ENCODE peak calls at places on chromosomes 5 and 9, in six cellular contexts. F is GM12891, W is HepG2, A is GM12878, B is K562, T is H1. Y is an unnamed sample.

GRCh38 chr5:122846051-122846567 is 696 bp downstream of the SNX24 start:
- DNase-seq in T (no peak), A (no peak), W (peak; percentile 84), B (no peak), F (no peak), Y (no peak)

GRCh38 chr9:71762900-71763653 is 5.2 kb downstream of the CEMIP2 start:
- DNase-seq in W (peak; percentile 82), T (no peak), A (no peak), B (no peak), F (no peak), Y (no peak)

GRCh38 chr5:154242964-154243376 is 52.4 kb downstream of the GALNT10 start:
- DNase-seq in T (no peak), W (no peak), B (no peak), F (no peak), A (peak; percentile 56), Y (no peak)

GRCh38 chr9:117413346-117414219 is 1.3 kb downstream of the ASTN2 start:
- DNase-seq in A (no peak), F (peak; percentile 26), T (no peak), B (no peak), W (no peak), Y (peak; percentile 17)

GRCh38 chr5:156124713-156125112 is 202.3 kb upstream of the SGCD start:
- DNase-seq in B (no peak), F (no peak), T (no peak), W (no peak), A (no peak), Y (no peak)

GRCh38 chr9:133210202-133210532 is 1.1 kb upstream of the OBP2B start:
- DNase-seq in T (no peak), F (no peak), B (no peak), A (no peak), W (peak; percentile 11), Y (no peak)

GRCh38 chr9:36336511-36336910 is 63.6 kb downstream of the RNF38 start:
- DNase-seq in T (no peak), W (no peak), F (no peak), A (no peak), B (no peak), Y (no peak)

GRCh38 chr5:107669543-107670027 is 1.2 kb downstream of the EFNA5 start:
- DNase-seq in W (no peak), F (no peak), T (no peak), B (no peak), A (no peak), Y (peak; percentile 1)

GRCh38 chr5:142320851-142321560 is 3.8 kb downstream of the SPRY4 start:
- DNase-seq in A (no peak), T (no peak), B (peak; percentile 63), F (no peak), W (no peak), Y (no peak)

GRCh38 chr5:174311531-174312269 is 266.2 kb downstream of the NSG2 start:
- DNase-seq in W (peak; percentile 10), A (no peak), F (peak; percentile 90), B (peak; percentile 65), T (no peak), Y (peak; percentile 82)

GRCh38 chr9:73411494-73411893 is 259.8 kb downstream of the ANXA1 start:
- DNase-seq in W (no peak), B (peak; percentile 43), A (no peak), F (no peak), T (no peak), Y (no peak)

GRCh38 chr5:90792725-90793124 is 234.1 kb downstream of the ADGRV1 start:
- DNase-seq in A (no peak), W (no peak), B (no peak), T (no peak), F (no peak), Y (no peak)

GRCh38 chr9:131237931-131238401 is 38.3 kb downstream of the FAM78A start:
- DNase-seq in T (no peak), W (no peak), A (peak; percentile 76), F (peak; percentile 64), B (peak; percentile 58), Y (peak; percentile 77)

GRCh38 chr5:103510851-103511553 is 51.6 kb downstream of the NUDT12 start:
- DNase-seq in F (no peak), W (peak; percentile 60), A (no peak), T (no peak), B (no peak), Y (no peak)

GRCh38 chr5:129960831-129961230 is 56.6 kb downstream of the CHSY3 start:
- DNase-seq in F (no peak), W (no peak), B (no peak), A (no peak), T (no peak), Y (no peak)

GRCh38 chr9:89564257-89564878 is 40.4 kb upstream of the GADD45G start:
- DNase-seq in W (peak; percentile 50), F (peak; percentile 47), B (peak; percentile 21), T (peak; percentile 46), A (no peak), Y (peak; percentile 46)

GRCh38 chr5:137086289-137086838 is 412.8 kb downstream of the SPOCK1 start:
- DNase-seq in B (no peak), W (no peak), T (no peak), A (no peak), F (no peak), Y (no peak)
- TF ChIP-seq POLR2A in B (no peak), W (no peak), T (no peak), A (no peak), F (no peak), Y (no peak)

GRCh38 chr5:29939988-29940387 is 1253.5 kb upstream of the CDH6 start:
- DNase-seq in W (no peak), A (no peak), B (no peak), T (no peak), F (no peak), Y (no peak)
- TF ChIP-seq POLR2AphosphoS5 in W (no peak), A (no peak), B (no peak), T (no peak), F (no peak), Y (no peak)

DNA sequence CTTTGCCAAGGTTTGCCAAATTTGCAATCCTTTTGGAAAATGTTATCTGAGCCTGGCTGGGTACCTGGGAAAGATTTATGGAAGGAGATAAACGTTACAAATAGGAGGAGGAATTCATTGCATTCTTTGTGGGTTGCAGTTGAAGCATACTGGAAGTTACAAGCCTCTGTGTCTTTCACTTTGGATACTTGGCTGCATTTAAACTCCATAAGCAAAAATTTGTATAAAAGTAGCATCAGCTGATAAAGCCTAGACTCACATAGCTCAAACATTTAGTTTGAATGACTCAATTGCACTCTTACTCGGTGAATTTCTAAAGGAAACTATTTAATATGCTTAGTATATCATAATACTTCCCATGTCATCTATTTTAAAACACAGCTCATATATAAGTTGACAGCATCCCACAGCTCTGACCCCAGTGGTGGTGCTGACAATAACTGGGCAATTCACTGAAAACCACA is 596.5 kb upstream of the ZNF608 start:
- DNase-seq in A (no peak), B (no peak), W (no peak), F (no peak), T (no peak), Y (no peak)
- TF ChIP-seq TAF1 in A (no peak), B (no peak), W (no peak), F (no peak), T (no peak), Y (no peak)

DNA sequence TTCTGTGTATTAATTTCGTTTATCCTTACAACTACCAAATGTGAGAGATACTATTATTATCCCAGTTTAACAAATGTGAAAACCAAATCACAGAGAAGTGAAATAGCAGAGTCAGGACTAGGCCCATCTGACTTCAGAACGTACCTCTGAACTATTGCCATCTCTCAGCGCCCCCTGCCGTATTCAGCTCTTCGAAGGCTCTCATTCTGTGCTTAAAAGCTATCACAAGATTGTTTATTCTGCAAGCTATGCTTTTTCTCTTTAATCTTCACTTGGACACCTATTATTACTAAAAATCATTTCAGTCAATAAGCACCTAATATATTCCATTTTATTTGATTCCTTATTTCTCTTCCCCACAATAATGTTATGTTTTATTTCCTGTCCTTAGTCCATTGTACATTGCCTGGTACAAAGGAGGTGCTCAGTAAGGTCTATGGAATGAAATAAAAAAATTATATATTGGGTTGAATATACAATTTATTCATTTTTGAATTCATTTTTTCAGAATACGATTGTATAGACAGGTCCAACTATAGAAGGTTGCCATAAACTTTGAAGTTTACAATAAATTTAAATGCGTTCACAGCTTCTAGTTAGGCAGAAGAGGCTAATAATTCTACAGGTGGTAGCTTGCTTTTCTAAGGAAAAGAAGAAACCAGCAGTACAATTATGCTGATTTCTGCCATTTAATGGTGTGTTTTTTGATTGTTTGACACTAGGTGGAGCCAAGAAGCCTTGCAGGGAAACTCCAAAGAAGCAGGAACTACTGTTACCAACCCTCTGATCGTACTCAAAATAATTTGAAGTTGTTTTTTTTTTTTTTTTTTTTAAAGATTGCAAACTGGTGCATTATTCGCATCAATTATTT is 202.2 kb upstream of the DMRTA1 start:
- DNase-seq in F (no peak), W (peak; percentile 26), B (no peak), A (no peak), T (no peak), Y (no peak)
- TF ChIP-seq POLR2A in F (no peak), W (no peak), B (no peak), A (no peak), T (no peak), Y (no peak)

GRCh38 chr9:136132500-136133050 is 13.9 kb upstream of the TMEM250 start:
- DNase-seq in W (no peak), F (no peak), A (no peak), B (no peak), T (no peak), Y (no peak)
- TF ChIP-seq POLR2AphosphoS5 in W (no peak), F (no peak), A (no peak), B (no peak), T (no peak), Y (no peak)

DNA sequence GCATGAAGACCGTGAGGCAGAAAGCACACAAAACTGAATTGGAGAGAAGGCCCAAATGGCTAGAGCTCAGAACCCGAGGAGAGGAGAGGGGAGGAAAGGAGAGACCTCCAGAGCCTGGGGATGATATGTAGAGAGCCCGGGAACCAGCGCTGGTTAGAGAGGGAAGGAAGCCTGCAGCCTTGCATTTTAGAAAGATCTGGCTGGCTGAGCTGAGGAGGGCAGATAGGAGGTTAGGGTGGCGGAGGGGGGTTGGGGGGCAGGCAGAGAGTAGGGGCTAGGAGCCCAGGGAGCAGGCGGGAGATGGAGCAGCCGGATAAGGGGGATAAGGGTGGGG is 127.2 kb downstream of the C9orf50 start:
- DNase-seq in A (no peak), W (no peak), T (no peak), F (no peak), B (peak; percentile 21), Y (no peak)
- TF ChIP-seq TAF1 in A (no peak), W (no peak), T (no peak), F (no peak), B (no peak), Y (no peak)

GRCh38 chr5:37517686-37518085 is 138.6 kb downstream of the WDR70 start:
- DNase-seq in B (no peak), W (no peak), A (no peak), T (no peak), F (no peak), Y (no peak)

GRCh38 chr5:37519807-37520206 is 140.7 kb downstream of the WDR70 start:
- DNase-seq in T (no peak), W (no peak), A (no peak), B (no peak), F (no peak), Y (no peak)

GRCh38 chr5:37519304-37519703 is 140.2 kb downstream of the WDR70 start:
- DNase-seq in A (no peak), B (no peak), W (no peak), T (no peak), F (no peak), Y (no peak)

GRCh38 chr5:37520811-37521210 is 141.7 kb downstream of the WDR70 start:
- DNase-seq in B (no peak), A (no peak), W (peak; percentile 2), F (no peak), T (no peak), Y (no peak)

GRCh38 chr5:37514946-37515345 is 135.8 kb downstream of the WDR70 start:
- DNase-seq in F (no peak), B (no peak), T (no peak), A (no peak), W (no peak), Y (no peak)
- TF ChIP-seq POLR2A in F (no peak), B (no peak), T (no peak), A (no peak), W (no peak), Y (no peak)